ENCODE peak calls at places on chromosomes 2 and 18, in four cellular contexts. One of them, this sample, is unnamed.

GRCh38 chr2:62725712-62726055 is 20.2 kb downstream of the EHBP1 start:
- DNase-seq in spleen: no peak
- DNase-seq in colonic mucosa: no peak
- DNase-seq in endothelial cell: no peak
- DNase-seq in this sample: no peak

GRCh38 chr2:127012868-127013267 is 94.1 kb downstream of the BIN1 start:
- DNase-seq in endothelial cell: no peak
- DNase-seq in colonic mucosa: no peak
- DNase-seq in spleen: no peak
- DNase-seq in this sample: no peak

GRCh38 chr2:159156834-159157233 is 129.7 kb downstream of the WDSUB1 start:
- DNase-seq in spleen: no peak
- DNase-seq in colonic mucosa: no peak
- DNase-seq in endothelial cell: no peak
- DNase-seq in this sample: no peak

GRCh38 chr2:59458862-59459261 is 1094.6 kb downstream of the BCL11A start:
- DNase-seq in spleen: no peak
- DNase-seq in endothelial cell: no peak
- DNase-seq in colonic mucosa: no peak
- DNase-seq in this sample: no peak

GRCh38 chr2:218398437-218399390 is 954 bp upstream of the CTDSP1 start:
- DNase-seq in endothelial cell: peak; percentile 63
- DNase-seq in spleen: peak; percentile 96
- DNase-seq in colonic mucosa: peak; percentile 85
- DNase-seq in this sample: peak; percentile 95

GRCh38 chr2:174776223-174776622 is 12.0 kb upstream of the CHRNA1 start:
- DNase-seq in endothelial cell: peak; percentile 43
- DNase-seq in spleen: no peak
- DNase-seq in colonic mucosa: no peak
- DNase-seq in this sample: no peak

GRCh38 chr2:46254474-46254873 is 42.7 kb upstream of the EPAS1 start:
- DNase-seq in spleen: no peak
- DNase-seq in colonic mucosa: no peak
- DNase-seq in endothelial cell: no peak
- DNase-seq in this sample: no peak

GRCh38 chr2:199883474-199884212 is 27.4 kb upstream of the C2orf69 start:
- DNase-seq in colonic mucosa: no peak
- DNase-seq in spleen: no peak
- DNase-seq in endothelial cell: no peak
- DNase-seq in this sample: no peak

GRCh38 chr18:3722662-3723433 is 272.9 kb downstream of the TGIF1 start:
- DNase-seq in endothelial cell: no peak
- DNase-seq in spleen: no peak
- DNase-seq in colonic mucosa: no peak
- DNase-seq in this sample: no peak

GRCh38 chr2:69643602-69644505 is at the start of gene AAK1:
- DNase-seq in colonic mucosa: peak; percentile 94
- DNase-seq in spleen: peak; percentile 97
- DNase-seq in endothelial cell: peak; percentile 89
- DNase-seq in this sample: peak; percentile 97

GRCh38 chr2:69641887-69642708 is 1.4 kb downstream of the AAK1 start:
- DNase-seq in spleen: no peak
- DNase-seq in colonic mucosa: no peak
- DNase-seq in endothelial cell: no peak
- DNase-seq in this sample: no peak

GRCh38 chr2:69645026-69645425 is 1.5 kb upstream of the AAK1 start:
- DNase-seq in endothelial cell: no peak
- DNase-seq in colonic mucosa: no peak
- DNase-seq in spleen: no peak
- DNase-seq in this sample: no peak

GRCh38 chr2:69644506-69644979 is 1.0 kb upstream of the AAK1 start:
- DNase-seq in spleen: no peak
- DNase-seq in colonic mucosa: no peak
- DNase-seq in endothelial cell: no peak
- DNase-seq in this sample: peak; percentile 71

GRCh38 chr2:69642709-69643601 is 584 bp downstream of the AAK1 start:
- DNase-seq in spleen: peak; percentile 89
- DNase-seq in colonic mucosa: peak; percentile 65
- DNase-seq in endothelial cell: peak; percentile 37
- DNase-seq in this sample: peak; percentile 76
- TF ChIP-seq CTCF in spleen: no peak
- TF ChIP-seq CTCF in colonic mucosa: no peak
- TF ChIP-seq CTCF in endothelial cell: no peak
- TF ChIP-seq CTCF in this sample: no peak

GRCh38 chr2:156458229-156458584 is 22.0 kb downstream of the GPD2 start:
- DNase-seq in spleen: no peak
- DNase-seq in endothelial cell: no peak
- DNase-seq in colonic mucosa: no peak
- DNase-seq in this sample: no peak
- TF ChIP-seq CTCF in spleen: no peak
- TF ChIP-seq CTCF in endothelial cell: no peak
- TF ChIP-seq CTCF in colonic mucosa: no peak
- TF ChIP-seq CTCF in this sample: no peak

GRCh38 chr2:239443102-239443620 is 42.3 kb upstream of the HDAC4 start:
- DNase-seq in endothelial cell: no peak
- DNase-seq in colonic mucosa: no peak
- DNase-seq in spleen: no peak
- DNase-seq in this sample: no peak

GRCh38 chr2:239442192-239442591 is 41.4 kb upstream of the HDAC4 start:
- DNase-seq in spleen: no peak
- DNase-seq in colonic mucosa: no peak
- DNase-seq in endothelial cell: no peak
- DNase-seq in this sample: no peak

GRCh38 chr2:239444626-239445625 is 44.1 kb upstream of the HDAC4 start:
- DNase-seq in spleen: no peak
- DNase-seq in colonic mucosa: no peak
- DNase-seq in endothelial cell: no peak
- DNase-seq in this sample: peak; percentile 84

GRCh38 chr2:239445771-239446524 is 45.1 kb upstream of the HDAC4 start:
- DNase-seq in colonic mucosa: no peak
- DNase-seq in endothelial cell: no peak
- DNase-seq in spleen: no peak
- DNase-seq in this sample: no peak

DNA sequence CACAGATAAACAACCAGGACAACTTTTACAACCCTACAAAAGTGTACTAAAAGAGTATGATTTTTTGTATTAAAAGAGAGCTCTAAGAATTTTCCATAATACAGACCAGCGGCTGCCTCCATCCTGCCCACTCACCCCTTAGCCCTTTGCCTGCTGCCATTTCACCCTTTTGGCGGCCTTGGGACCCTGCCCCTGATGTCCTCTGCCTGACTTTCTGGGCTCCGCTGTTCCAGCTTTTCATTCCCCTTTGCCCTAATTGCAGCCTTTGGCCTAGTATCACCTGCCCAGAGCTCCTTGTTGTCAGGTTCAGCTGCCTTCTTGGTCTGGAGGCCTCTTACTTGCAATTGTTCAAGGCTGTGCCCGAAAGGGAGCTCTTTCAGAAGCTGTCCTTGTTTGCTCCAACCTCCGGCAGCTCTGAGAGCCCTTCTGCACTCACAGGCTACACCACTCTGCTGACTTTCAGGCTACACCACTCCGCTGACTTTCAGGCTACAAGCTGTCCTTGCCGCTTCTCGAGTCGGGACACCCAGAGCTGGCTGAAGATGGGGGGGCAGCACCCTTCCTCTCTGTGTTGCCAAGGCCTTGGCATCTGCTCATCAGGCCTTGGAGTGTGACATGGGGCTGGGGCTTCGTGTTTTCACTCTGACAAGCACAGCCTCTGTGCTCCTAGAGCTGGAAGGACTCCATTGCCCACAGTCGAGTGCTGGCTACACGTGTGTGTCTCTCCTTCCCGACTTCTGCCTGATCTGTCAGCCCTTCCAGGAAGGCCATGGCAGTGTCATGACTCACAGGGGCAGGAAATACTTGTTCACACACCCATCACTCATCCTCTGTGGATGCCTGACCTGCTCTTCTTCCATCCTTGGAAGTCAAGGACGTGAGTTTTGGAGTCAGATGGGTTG is 43.1 kb upstream of the HDAC4 start:
- DNase-seq in endothelial cell: no peak
- DNase-seq in colonic mucosa: no peak
- DNase-seq in spleen: no peak
- DNase-seq in this sample: no peak
- TF ChIP-seq CTCF in endothelial cell: no peak
- TF ChIP-seq CTCF in colonic mucosa: no peak
- TF ChIP-seq CTCF in spleen: no peak
- TF ChIP-seq CTCF in this sample: no peak

DNA sequence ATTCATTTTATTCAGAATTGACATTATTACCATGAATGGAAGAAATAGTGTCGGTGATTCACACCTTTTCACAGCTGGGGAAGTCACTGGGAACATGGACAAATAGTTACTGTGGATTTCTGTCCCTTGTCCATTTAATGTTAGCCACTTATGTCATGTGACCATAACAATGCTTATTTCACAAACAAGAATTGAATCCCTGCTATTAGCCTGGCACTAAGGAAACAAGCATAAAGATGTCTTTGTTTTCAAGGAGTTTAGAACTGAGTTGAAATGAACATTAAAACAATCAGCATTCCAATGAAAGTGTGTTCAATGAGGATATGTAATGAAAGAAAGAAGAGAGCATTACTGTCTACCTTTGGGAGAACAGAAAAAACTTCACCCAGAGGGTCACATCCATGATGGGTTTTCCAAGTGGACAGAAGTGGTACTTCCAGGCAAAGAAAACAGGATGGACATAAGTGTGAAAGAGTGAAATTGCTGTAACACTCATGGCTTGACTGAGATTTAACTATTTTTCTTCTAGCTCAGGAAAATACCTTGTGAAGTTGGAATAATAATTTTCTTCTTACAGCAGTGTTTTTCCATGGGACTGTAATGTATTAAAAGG is 324.5 kb upstream of the UBE2E3 start:
- DNase-seq in endothelial cell: no peak
- DNase-seq in spleen: no peak
- DNase-seq in colonic mucosa: no peak
- DNase-seq in this sample: no peak
- TF ChIP-seq CTCF in endothelial cell: peak; percentile 71
- TF ChIP-seq CTCF in spleen: no peak
- TF ChIP-seq CTCF in colonic mucosa: no peak
- TF ChIP-seq CTCF in this sample: no peak

DNA sequence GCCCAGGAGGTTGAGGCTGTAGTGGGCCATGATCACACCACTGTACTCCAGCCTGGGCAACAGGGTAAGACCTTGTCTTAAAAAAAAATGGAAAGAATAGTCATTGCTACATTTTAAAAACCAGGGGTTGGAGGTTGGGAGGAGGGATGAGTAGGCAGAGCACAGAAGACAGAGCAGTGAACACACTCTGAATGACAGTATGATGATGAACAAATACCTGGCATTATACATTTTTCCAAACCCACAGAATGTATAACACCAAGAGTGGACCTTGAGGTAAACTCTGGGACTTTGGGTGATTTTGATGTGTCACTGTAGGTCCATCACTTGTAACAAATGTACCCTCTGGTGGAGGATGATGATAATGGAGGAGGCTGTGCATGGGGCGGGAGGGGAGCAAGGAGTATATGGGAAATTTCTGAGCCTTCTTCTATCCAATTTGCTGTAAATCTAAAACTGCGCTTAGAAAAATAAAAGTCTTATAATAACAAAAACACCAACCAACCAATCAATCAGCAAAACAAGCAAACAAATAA is 111.4 kb upstream of the PGAP1 start:
- DNase-seq in colonic mucosa: no peak
- DNase-seq in spleen: no peak
- DNase-seq in endothelial cell: no peak
- DNase-seq in this sample: no peak
- TF ChIP-seq CTCF in colonic mucosa: no peak
- TF ChIP-seq CTCF in spleen: no peak
- TF ChIP-seq CTCF in endothelial cell: no peak
- TF ChIP-seq CTCF in this sample: no peak

GRCh38 chr2:120736202-120736954 is 710 bp downstream of the GLI2 start:
- DNase-seq in colonic mucosa: peak; percentile 31
- DNase-seq in spleen: peak; percentile 62
- DNase-seq in endothelial cell: no peak
- DNase-seq in this sample: no peak

GRCh38 chr2:120737802-120738516 is 2.3 kb downstream of the GLI2 start:
- DNase-seq in endothelial cell: no peak
- DNase-seq in colonic mucosa: peak; percentile 85
- DNase-seq in spleen: peak; percentile 68
- DNase-seq in this sample: no peak

GRCh38 chr2:120734930-120735611 is 597 bp upstream of the GLI2 start:
- DNase-seq in spleen: peak; percentile 59
- DNase-seq in endothelial cell: no peak
- DNase-seq in colonic mucosa: peak; percentile 15
- DNase-seq in this sample: peak; percentile 50

GRCh38 chr2:120736955-120737801 is 1.5 kb downstream of the GLI2 start:
- DNase-seq in endothelial cell: no peak
- DNase-seq in colonic mucosa: peak; percentile 52
- DNase-seq in spleen: peak; percentile 68
- DNase-seq in this sample: no peak

DNA sequence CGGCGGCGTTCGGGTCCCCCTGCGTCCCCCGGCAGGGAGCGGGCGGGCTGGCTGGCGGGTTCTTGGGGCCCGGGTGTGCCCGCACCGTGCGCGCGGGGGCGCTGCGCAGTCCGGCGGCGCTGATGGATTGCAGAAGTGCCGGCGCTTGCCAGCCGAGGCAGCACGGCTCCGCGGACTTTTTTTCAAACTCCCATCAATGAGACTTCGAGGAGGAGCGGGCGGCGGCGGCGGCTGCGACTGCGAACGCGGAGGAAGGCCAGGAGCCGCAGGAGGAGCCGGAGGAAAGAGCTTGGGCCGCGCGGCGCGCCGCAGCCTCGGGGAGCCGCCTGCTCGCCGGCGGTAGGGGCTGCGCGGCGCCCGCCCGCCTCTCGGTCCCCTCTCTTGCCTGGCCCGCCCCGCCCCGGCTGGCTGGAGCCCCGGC is at the start of gene GLI2:
- DNase-seq in colonic mucosa: peak; percentile 71
- DNase-seq in endothelial cell: peak; percentile 84
- DNase-seq in spleen: peak; percentile 81
- DNase-seq in this sample: peak; percentile 81
- TF ChIP-seq CTCF in colonic mucosa: peak; percentile 53
- TF ChIP-seq CTCF in endothelial cell: peak; percentile 60
- TF ChIP-seq CTCF in spleen: peak; percentile 61
- TF ChIP-seq CTCF in this sample: peak; percentile 64

GRCh38 chr2:113192459-113193100 is 18.8 kb downstream of the PSD4 start:
- DNase-seq in colonic mucosa: no peak
- DNase-seq in endothelial cell: no peak
- DNase-seq in spleen: no peak
- DNase-seq in this sample: no peak
- TF ChIP-seq CTCF in colonic mucosa: no peak
- TF ChIP-seq CTCF in endothelial cell: no peak
- TF ChIP-seq CTCF in spleen: no peak
- TF ChIP-seq CTCF in this sample: no peak

DNA sequence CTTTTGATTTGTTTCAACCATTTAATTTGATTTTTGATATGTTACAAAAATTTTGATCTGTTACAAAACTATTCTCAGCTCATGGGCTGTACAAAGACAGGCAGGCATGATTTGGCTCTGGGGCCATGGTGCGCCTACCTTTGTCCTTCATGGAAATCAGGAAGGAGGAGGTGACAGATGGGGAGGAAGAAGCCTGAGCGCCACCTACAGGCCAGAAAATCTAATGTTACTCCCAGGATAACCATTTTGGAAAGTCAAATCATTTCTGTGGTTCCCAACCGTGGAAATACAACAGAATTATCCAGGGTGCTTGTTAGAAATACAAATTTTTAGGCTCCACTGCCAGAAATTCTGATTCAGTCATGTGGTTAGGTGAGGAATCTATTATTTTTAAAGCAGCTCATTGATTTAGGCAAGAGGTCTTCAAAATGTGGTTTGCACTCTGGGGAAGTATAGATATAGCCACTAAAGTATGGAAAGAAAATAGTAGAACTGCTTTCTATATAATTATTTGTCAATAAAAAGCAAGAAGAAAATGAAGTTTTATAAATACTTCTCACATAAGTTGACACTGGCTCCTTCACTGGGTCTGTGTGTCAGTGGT is 93.9 kb downstream of the EVA1A start:
- DNase-seq in colonic mucosa: peak; percentile 32
- DNase-seq in endothelial cell: peak; percentile 47
- DNase-seq in spleen: no peak
- DNase-seq in this sample: no peak
- TF ChIP-seq CTCF in colonic mucosa: peak; percentile 22
- TF ChIP-seq CTCF in endothelial cell: peak; percentile 83
- TF ChIP-seq CTCF in spleen: peak; percentile 54
- TF ChIP-seq CTCF in this sample: peak; percentile 46

This sample was measured in upper lobe of right lung.